ENCODE peak calls at places on chromosome 14, in seven cellular contexts. One of them, this sample, is unnamed.

GRCh38 chr14:68627050-68627867 is 165.6 kb downstream of the ZFP36L1 start:
- DNase-seq in body of pancreas: peak
- DNase-seq in neural progenitor cell: no peak
- DNase-seq in ovary: peak
- DNase-seq in A549: no peak
- DNase-seq in SK-N-SH: no peak
- DNase-seq in hepatocyte: no peak
- DNase-seq in this sample: peak

GRCh38 chr14:44453433-44454171 is 53.5 kb downstream of the FSCB start:
- DNase-seq in body of pancreas: no peak
- DNase-seq in neural progenitor cell: no peak
- DNase-seq in ovary: no peak
- DNase-seq in A549: no peak
- DNase-seq in SK-N-SH: no peak
- DNase-seq in hepatocyte: no peak
- DNase-seq in this sample: no peak

GRCh38 chr14:69901113-69901951 is 22.1 kb downstream of the SMOC1 start:
- DNase-seq in body of pancreas: no peak
- DNase-seq in neural progenitor cell: no peak
- DNase-seq in ovary: no peak
- DNase-seq in A549: no peak
- DNase-seq in SK-N-SH: no peak
- DNase-seq in hepatocyte: no peak
- DNase-seq in this sample: no peak

GRCh38 chr14:55057919-55058318 is 6.5 kb downstream of the MAPK1IP1L start:
- DNase-seq in body of pancreas: no peak
- DNase-seq in neural progenitor cell: no peak
- DNase-seq in ovary: no peak
- DNase-seq in A549: no peak
- DNase-seq in SK-N-SH: no peak
- DNase-seq in hepatocyte: no peak
- DNase-seq in this sample: no peak

GRCh38 chr14:33692762-33693161 is 258.1 kb downstream of the EGLN3 start:
- DNase-seq in body of pancreas: no peak
- DNase-seq in neural progenitor cell: no peak
- DNase-seq in ovary: no peak
- DNase-seq in A549: no peak
- DNase-seq in SK-N-SH: no peak
- DNase-seq in hepatocyte: no peak
- DNase-seq in this sample: no peak

GRCh38 chr14:56487090-56487667 is 92.4 kb upstream of the TMEM260 start:
- DNase-seq in body of pancreas: no peak
- DNase-seq in neural progenitor cell: peak
- DNase-seq in ovary: no peak
- DNase-seq in A549: peak
- DNase-seq in SK-N-SH: no peak
- DNase-seq in hepatocyte: peak
- DNase-seq in this sample: no peak

GRCh38 chr14:32426596-32427408 is 97.7 kb downstream of the AKAP6 start:
- DNase-seq in body of pancreas: no peak
- DNase-seq in neural progenitor cell: peak
- DNase-seq in ovary: no peak
- DNase-seq in A549: no peak
- DNase-seq in SK-N-SH: peak
- DNase-seq in hepatocyte: no peak
- DNase-seq in this sample: no peak

GRCh38 chr14:91380610-91381371 is 36.8 kb downstream of the CCDC88C start:
- DNase-seq in body of pancreas: no peak
- DNase-seq in neural progenitor cell: no peak
- DNase-seq in ovary: no peak
- DNase-seq in A549: no peak
- DNase-seq in SK-N-SH: no peak
- DNase-seq in hepatocyte: peak
- DNase-seq in this sample: no peak

GRCh38 chr14:65658202-65658601 is 245.7 kb downstream of the FUT8 start:
- DNase-seq in body of pancreas: no peak
- DNase-seq in neural progenitor cell: no peak
- DNase-seq in ovary: no peak
- DNase-seq in A549: no peak
- DNase-seq in SK-N-SH: no peak
- DNase-seq in hepatocyte: no peak
- DNase-seq in this sample: no peak

GRCh38 chr14:93884950-93885349 is 42.2 kb upstream of the FAM181A start:
- DNase-seq in body of pancreas: no peak
- DNase-seq in neural progenitor cell: no peak
- DNase-seq in ovary: no peak
- DNase-seq in A549: no peak
- DNase-seq in SK-N-SH: no peak
- DNase-seq in hepatocyte: no peak
- DNase-seq in this sample: no peak

GRCh38 chr14:76292561-76292960 is 83.4 kb upstream of the ESRRB start:
- DNase-seq in body of pancreas: no peak
- DNase-seq in neural progenitor cell: no peak
- DNase-seq in ovary: no peak
- DNase-seq in A549: no peak
- DNase-seq in SK-N-SH: no peak
- DNase-seq in hepatocyte: no peak
- DNase-seq in this sample: peak

GRCh38 chr14:42192659-42193425 is 586.2 kb downstream of the LRFN5 start:
- DNase-seq in body of pancreas: no peak
- DNase-seq in neural progenitor cell: no peak
- DNase-seq in ovary: no peak
- DNase-seq in A549: peak
- DNase-seq in SK-N-SH: no peak
- DNase-seq in hepatocyte: peak
- DNase-seq in this sample: no peak

GRCh38 chr14:97217094-97217885 is 420.1 kb downstream of the VRK1 start:
- DNase-seq in body of pancreas: no peak
- DNase-seq in neural progenitor cell: no peak
- DNase-seq in ovary: no peak
- DNase-seq in A549: no peak
- DNase-seq in SK-N-SH: no peak
- DNase-seq in hepatocyte: no peak
- DNase-seq in this sample: no peak

GRCh38 chr14:74324945-74325361 is 22.2 kb upstream of the ABCD4 start:
- DNase-seq in body of pancreas: no peak
- DNase-seq in neural progenitor cell: peak
- DNase-seq in ovary: no peak
- DNase-seq in A549: peak
- DNase-seq in SK-N-SH: peak
- DNase-seq in hepatocyte: peak
- DNase-seq in this sample: no peak

GRCh38 chr14:75439989-75440388 is 12.2 kb downstream of the JDP2 start:
- DNase-seq in body of pancreas: no peak
- DNase-seq in neural progenitor cell: no peak
- DNase-seq in ovary: no peak
- DNase-seq in A549: no peak
- DNase-seq in SK-N-SH: no peak
- DNase-seq in hepatocyte: no peak
- DNase-seq in this sample: peak

GRCh38 chr14:60250318-60251035 is 1.5 kb downstream of the PPM1A start:
- DNase-seq in body of pancreas: no peak
- DNase-seq in neural progenitor cell: peak
- DNase-seq in ovary: no peak
- DNase-seq in A549: no peak
- DNase-seq in SK-N-SH: peak
- DNase-seq in hepatocyte: peak
- DNase-seq in this sample: no peak

GRCh38 chr14:22887990-22888378 is 5.0 kb downstream of the REM2 start:
- DNase-seq in body of pancreas: no peak
- DNase-seq in neural progenitor cell: no peak
- DNase-seq in ovary: peak
- DNase-seq in A549: no peak
- DNase-seq in SK-N-SH: no peak
- DNase-seq in hepatocyte: no peak
- DNase-seq in this sample: no peak

GRCh38 chr14:53539489-53540126 is 386.5 kb upstream of the DDHD1 start:
- DNase-seq in body of pancreas: peak
- DNase-seq in neural progenitor cell: peak
- DNase-seq in ovary: peak
- DNase-seq in A549: peak
- DNase-seq in SK-N-SH: peak
- DNase-seq in hepatocyte: peak
- DNase-seq in this sample: no peak

GRCh38 chr14:53538316-53538851 is 385.3 kb upstream of the DDHD1 start:
- DNase-seq in body of pancreas: no peak
- DNase-seq in neural progenitor cell: no peak
- DNase-seq in ovary: no peak
- DNase-seq in A549: no peak
- DNase-seq in SK-N-SH: no peak
- DNase-seq in hepatocyte: peak
- DNase-seq in this sample: no peak

GRCh38 chr14:53534841-53535240 is 381.7 kb upstream of the DDHD1 start:
- DNase-seq in body of pancreas: no peak
- DNase-seq in neural progenitor cell: no peak
- DNase-seq in ovary: no peak
- DNase-seq in A549: no peak
- DNase-seq in SK-N-SH: no peak
- DNase-seq in hepatocyte: no peak
- DNase-seq in this sample: no peak

GRCh38 chr14:53536446-53536845 is 383.3 kb upstream of the DDHD1 start:
- DNase-seq in body of pancreas: no peak
- DNase-seq in neural progenitor cell: no peak
- DNase-seq in ovary: no peak
- DNase-seq in A549: no peak
- DNase-seq in SK-N-SH: no peak
- DNase-seq in hepatocyte: no peak
- DNase-seq in this sample: no peak

DNA sequence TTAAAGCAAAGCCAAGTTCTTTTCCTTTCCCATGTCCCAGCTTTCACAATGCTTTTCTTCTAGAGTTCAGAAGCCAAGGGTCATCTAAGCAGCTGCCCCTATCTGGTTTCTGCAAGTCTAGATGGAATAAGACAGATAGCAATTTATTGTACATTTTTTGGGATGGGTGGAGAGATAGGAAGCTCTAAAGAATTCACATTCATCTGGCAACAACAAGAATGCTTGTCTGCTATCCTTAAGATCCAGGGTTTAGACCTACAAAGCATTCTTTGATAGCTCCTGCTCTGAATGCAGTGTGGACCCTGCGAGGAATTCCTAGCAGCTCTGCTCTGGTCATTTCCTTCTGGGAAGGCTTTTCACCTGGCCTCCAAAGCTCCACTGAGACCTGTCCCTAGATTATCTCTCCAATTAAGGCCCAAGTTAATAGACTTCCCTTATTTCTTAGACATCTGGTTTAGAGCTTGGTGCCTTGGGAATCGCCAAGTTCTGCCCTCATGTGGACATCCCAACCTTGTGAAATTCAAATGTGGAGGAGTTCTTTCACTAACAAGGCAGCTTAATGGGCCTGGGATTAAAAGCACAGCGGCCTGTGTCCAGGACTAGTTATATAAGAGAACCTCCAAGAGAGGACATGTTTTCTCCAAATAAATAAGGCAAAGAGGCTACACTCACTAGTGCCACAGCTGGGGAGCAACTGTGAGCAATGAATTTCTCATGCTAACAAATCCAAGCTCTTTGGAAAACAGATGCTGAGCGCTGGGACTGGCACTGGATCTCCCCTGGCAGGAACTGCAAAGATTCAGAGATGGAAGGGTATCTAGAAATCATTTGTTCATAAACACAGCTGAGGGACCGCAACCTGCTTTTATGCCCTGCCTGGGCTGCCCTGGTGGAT is 384.5 kb upstream of the DDHD1 start:
- DNase-seq in body of pancreas: no peak
- DNase-seq in neural progenitor cell: no peak
- DNase-seq in ovary: no peak
- DNase-seq in A549: no peak
- DNase-seq in SK-N-SH: no peak
- DNase-seq in hepatocyte: peak
- DNase-seq in this sample: no peak
- TF ChIP-seq CTCF in body of pancreas: no peak
- TF ChIP-seq CTCF in neural progenitor cell: no peak
- TF ChIP-seq CTCF in ovary: no peak
- TF ChIP-seq CTCF in A549: no peak
- TF ChIP-seq CTCF in SK-N-SH: no peak
- TF ChIP-seq CTCF in hepatocyte: peak
- TF ChIP-seq CTCF in this sample: no peak

DNA sequence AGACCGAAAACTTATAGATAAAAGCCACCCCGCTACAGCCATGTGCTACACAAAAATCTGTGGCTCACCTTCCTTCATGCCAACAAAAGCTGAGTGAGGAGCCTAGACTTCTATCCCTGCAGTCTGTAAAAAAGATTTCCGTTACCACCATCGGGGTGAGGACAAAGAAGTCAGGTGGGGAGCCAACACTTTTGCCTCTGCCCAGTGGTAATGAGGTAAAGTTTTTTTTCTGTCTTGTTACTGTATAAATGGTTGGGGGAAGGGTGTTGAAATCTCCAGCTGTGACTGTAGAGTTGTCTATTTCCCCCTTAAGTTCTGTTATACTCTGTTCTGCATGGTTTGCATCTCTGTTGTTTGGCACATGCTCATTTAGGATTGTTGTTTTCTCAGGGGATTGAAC is 707.8 kb downstream of the FLRT2 start:
- DNase-seq in body of pancreas: no peak
- DNase-seq in neural progenitor cell: peak
- DNase-seq in ovary: no peak
- DNase-seq in A549: no peak
- DNase-seq in SK-N-SH: no peak
- DNase-seq in hepatocyte: no peak
- DNase-seq in this sample: no peak
- H3K27ac ChIP-seq in body of pancreas: no peak
- H3K27ac ChIP-seq in neural progenitor cell: no peak
- H3K27ac ChIP-seq in ovary: no peak
- H3K27ac ChIP-seq in A549: no peak
- H3K27ac ChIP-seq in SK-N-SH: no peak
- H3K27ac ChIP-seq in hepatocyte: no peak
- H3K27ac ChIP-seq in this sample: no peak

DNA sequence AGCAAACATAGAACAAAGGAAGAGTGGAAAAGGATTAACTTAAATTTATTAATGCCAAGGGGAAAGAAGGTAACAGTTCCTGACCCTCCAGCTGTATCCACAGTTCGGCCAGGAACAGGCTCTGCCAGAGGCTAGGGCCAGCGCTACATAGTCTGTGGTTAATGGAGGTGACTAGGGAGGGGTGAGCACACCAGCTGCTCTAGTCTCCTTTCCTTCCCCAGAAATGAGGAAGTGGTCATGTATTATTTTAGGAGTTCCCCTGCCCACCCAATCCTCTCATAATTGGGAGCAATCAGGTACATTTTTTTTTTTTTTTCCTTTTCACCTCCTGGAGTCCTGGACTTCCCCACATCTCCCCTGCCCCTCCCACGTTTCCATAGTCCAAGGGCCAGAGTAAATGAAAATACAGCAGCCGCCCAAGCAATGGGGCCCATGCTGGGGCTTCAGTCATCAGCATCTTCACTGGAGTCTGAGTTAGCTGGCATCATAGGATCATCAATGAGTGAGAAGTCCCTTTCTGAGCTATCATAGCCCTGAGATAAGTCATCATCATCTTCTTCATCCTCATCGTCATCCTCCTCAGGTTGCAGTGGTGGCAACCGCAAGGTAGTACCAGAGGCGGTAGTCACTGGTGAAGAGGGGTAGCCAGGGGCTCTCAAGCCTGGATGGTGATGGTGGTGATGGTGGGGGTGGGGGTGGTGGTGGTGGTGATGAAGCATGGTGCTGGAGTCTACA is 1.5 kb upstream of the SUPT16H start:
- DNase-seq in body of pancreas: no peak
- DNase-seq in neural progenitor cell: peak
- DNase-seq in ovary: no peak
- DNase-seq in A549: no peak
- DNase-seq in SK-N-SH: no peak
- DNase-seq in hepatocyte: no peak
- DNase-seq in this sample: no peak
- H3K4me3 ChIP-seq in body of pancreas: no peak
- H3K4me3 ChIP-seq in neural progenitor cell: peak
- H3K4me3 ChIP-seq in ovary: no peak
- H3K4me3 ChIP-seq in A549: no peak
- H3K4me3 ChIP-seq in SK-N-SH: no peak
- H3K4me3 ChIP-seq in hepatocyte: peak
- H3K4me3 ChIP-seq in this sample: no peak

GRCh38 chr14:95609398-95609990 is 74.6 kb downstream of the GLRX5 start:
- DNase-seq in body of pancreas: peak
- DNase-seq in neural progenitor cell: peak
- DNase-seq in ovary: peak
- DNase-seq in A549: no peak
- DNase-seq in SK-N-SH: peak
- DNase-seq in hepatocyte: peak
- DNase-seq in this sample: no peak
- TF ChIP-seq CTCF in body of pancreas: peak
- TF ChIP-seq CTCF in neural progenitor cell: peak
- TF ChIP-seq CTCF in ovary: peak
- TF ChIP-seq CTCF in A549: peak
- TF ChIP-seq CTCF in SK-N-SH: peak
- TF ChIP-seq CTCF in hepatocyte: peak
- TF ChIP-seq CTCF in this sample: no peak

This sample was measured in coronary artery.